ENCODE peak calls at places on chromosomes 1 and 21, in four cellular contexts. C is Panc1; U is CD8-positive, alpha-beta T cell; S is heart left ventricle. J is an unnamed sample.

GRCh38 chr1:85649591-85649990 is 58.6 kb downstream of the ZNHIT6 start:
- DNase-seq in C (no peak), U (no peak), S (no peak), J (no peak)

GRCh38 chr1:151106891-151107290 is 36.3 kb downstream of the GABPB2 start:
- DNase-seq in C (no peak), U (no peak), S (no peak), J (no peak)

GRCh38 chr1:226799634-226800281 is 60.7 kb upstream of the ITPKB start:
- DNase-seq in C (no peak), U (no peak), S (no peak), J (no peak)

GRCh38 chr1:23824711-23825075 is 536 bp downstream of the HMGCL start:
- DNase-seq in C (no peak), U (no peak), S (no peak), J (no peak)

GRCh38 chr1:47934243-47934805 is 62.9 kb downstream of the TRABD2B start:
- DNase-seq in C (no peak), U (no peak), S (peak; percentile 70), J (no peak)

GRCh38 chr1:207004931-207005830 is 27.4 kb downstream of the C1orf116 start:
- DNase-seq in C (peak; percentile 38), U (peak; percentile 39), S (peak; percentile 44), J (peak; percentile 73)

GRCh38 chr1:190001187-190001586 is 476.5 kb downstream of the BRINP3 start:
- DNase-seq in C (no peak), U (no peak), S (no peak), J (no peak)

GRCh38 chr1:195591917-195592672 is 1016.1 kb downstream of the KCNT2 start:
- DNase-seq in C (peak; percentile 22), U (no peak), S (no peak), J (no peak)

GRCh38 chr1:76465030-76465429 is 390.5 kb downstream of the ST6GALNAC3 start:
- DNase-seq in C (no peak), U (no peak), S (no peak), J (no peak)

GRCh38 chr1:198465201-198466144 is 75.0 kb downstream of the ATP6V1G3 start:
- DNase-seq in C (peak; percentile 35), U (no peak), S (no peak), J (peak; percentile 44)

GRCh38 chr1:8562881-8563865 is 245.3 kb downstream of the SLC45A1 start:
- DNase-seq in C (no peak), U (no peak), S (no peak), J (no peak)

GRCh38 chr1:54766726-54767125 is 2.4 kb upstream of the PARS2 start:
- DNase-seq in C (no peak), U (no peak), S (no peak), J (no peak)

GRCh38 chr1:222654849-222655248 is 37.0 kb downstream of the MIA3 start:
- DNase-seq in C (no peak), U (peak; percentile 71), S (no peak), J (peak; percentile 10)

GRCh38 chr21:33047231-33047630 is 21.5 kb downstream of the OLIG2 start:
- DNase-seq in C (no peak), U (no peak), S (peak; percentile 54), J (no peak)

GRCh38 chr1:246450485-246451251 is 56.4 kb downstream of the SMYD3 start:
- DNase-seq in C (peak; percentile 7), U (no peak), S (no peak), J (peak; percentile 18)

GRCh38 chr1:27003745-27004470 is 8.7 kb downstream of the TENT5B start:
- DNase-seq in C (no peak), U (no peak), S (no peak), J (no peak)

GRCh38 chr1:7333576-7333975 is 437.5 kb upstream of the VAMP3 start:
- DNase-seq in C (no peak), U (no peak), S (no peak), J (peak; percentile 26)

GRCh38 chr1:184212649-184213314 is 161.3 kb downstream of the TSEN15 start:
- DNase-seq in C (no peak), U (no peak), S (no peak), J (peak; percentile 57)

GRCh38 chr1:106222415-106222814 is 834.1 kb upstream of the PRMT6 start:
- DNase-seq in C (no peak), U (no peak), S (no peak), J (no peak)

GRCh38 chr1:25559031-25559430 is 15.6 kb downstream of the LDLRAP1 start:
- DNase-seq in C (no peak), U (no peak), S (no peak), J (no peak)

GRCh38 chr1:8396083-8396911 is 78.4 kb downstream of the SLC45A1 start:
- DNase-seq in C (no peak), U (no peak), S (no peak), J (peak; percentile 66)

GRCh38 chr1:220879090-220879508 is at the start of gene HLX:
- DNase-seq in C (peak; percentile 30), U (no peak), S (peak; percentile 95), J (peak; percentile 92)

GRCh38 chr1:192998536-192998935 is 60.6 kb downstream of the UCHL5 start:
- DNase-seq in C (no peak), U (no peak), S (no peak), J (no peak)

GRCh38 chr1:221667504-221667903 is 74.4 kb downstream of the DUSP10 start:
- DNase-seq in C (no peak), U (no peak), S (no peak), J (no peak)

GRCh38 chr1:60345621-60346020 is 272.1 kb upstream of the C1orf87 start:
- DNase-seq in C (no peak), U (no peak), S (no peak), J (no peak)

GRCh38 chr1:168599636-168600035 is 23.2 kb downstream of the XCL1 start:
- DNase-seq in C (no peak), U (no peak), S (no peak), J (no peak)

GRCh38 chr1:44646276-44646675 is 28.0 kb downstream of the TMEM53 start:
- DNase-seq in C (no peak), U (no peak), S (no peak), J (no peak)
- H3K4me1 ChIP-seq in C (no peaks in the 10 kb centered on the region), U (no peaks in the 10 kb centered on the region), S (no peaks in the 10 kb centered on the region), J (no peaks in the 10 kb centered on the region)

GRCh38 chr1:170669036-170669435 is 5.1 kb downstream of the PRRX1 start:
- DNase-seq in C (no peak), U (no peak), S (no peak), J (no peak)
- H3K4me3 ChIP-seq in C (no peak overlapping the region), U (no peak overlapping the region), S (no peak overlapping the region), J (no peak overlapping the region)

GRCh38 chr1:158014702-158015320 is 21.4 kb downstream of the KIRREL1 start:
- DNase-seq in C (no peak), U (no peak), S (no peak), J (no peak)

GRCh38 chr1:158016651-158017335 is 23.3 kb downstream of the KIRREL1 start:
- DNase-seq in C (no peak), U (no peak), S (no peak), J (no peak)

GRCh38 chr1:158020877-158021630 is 27.6 kb downstream of the KIRREL1 start:
- DNase-seq in C (no peak), U (no peak), S (no peak), J (no peak)

GRCh38 chr1:158019177-158019868 is 25.9 kb downstream of the KIRREL1 start:
- DNase-seq in C (peak; percentile 76), U (no peak), S (peak; percentile 56), J (peak; percentile 96)

GRCh38 chr1:158017800-158018595 is 24.6 kb downstream of the KIRREL1 start:
- DNase-seq in C (no peak), U (no peak), S (no peak), J (no peak)
- H3K4me1 ChIP-seq in C (peaks cover 95% of the 10 kb centered on the region), U (no peaks in the 10 kb centered on the region), S (peaks cover 59% of the 10 kb centered on the region), J (peaks cover 82% of the 10 kb centered on the region)

GRCh38 chr1:145993618-145994390 is 2.6 kb downstream of the TXNIP start:
- DNase-seq in C (no peak), U (no peak), S (no peak), J (no peak)
- H3K4me3 ChIP-seq in C (peak overlapping the region; percentile 61), U (peak overlapping the region; percentile 71), S (peak overlapping the region; percentile 94), J (no peak overlapping the region)

GRCh38 chr1:39569034-39569433 is 7.6 kb downstream of the PABPC4 start:
- DNase-seq in C (no peak), U (no peak), S (no peak), J (no peak)
- H3K4me1 ChIP-seq in C (peaks cover 16% of the 10 kb centered on the region), U (peaks cover 23% of the 10 kb centered on the region), S (peaks cover 9% of the 10 kb centered on the region), J (peaks cover 16% of the 10 kb centered on the region)

GRCh38 chr1:163205513-163205912 is 2.8 kb upstream of the RGS5 start:
- DNase-seq in C (no peak), U (no peak), S (no peak), J (no peak)

GRCh38 chr1:163203561-163203960 is 845 bp upstream of the RGS5 start:
- DNase-seq in C (no peak), U (no peak), S (no peak), J (no peak)

GRCh38 chr1:163197022-163197421 is 5.7 kb downstream of the RGS5 start:
- DNase-seq in C (no peak), U (no peak), S (no peak), J (no peak)

GRCh38 chr1:163202833-163203451 is at the start of gene RGS5:
- DNase-seq in C (no peak), U (no peak), S (no peak), J (peak; percentile 57)

GRCh38 chr1:163201906-163202305 is 810 bp downstream of the RGS5 start:
- DNase-seq in C (no peak), U (no peak), S (no peak), J (no peak)
- H3K4me3 ChIP-seq in C (peak overlapping the region; percentile 24), U (no peak overlapping the region), S (peak overlapping the region; percentile 47), J (no peak overlapping the region)

GRCh38 chr1:234607091-234608025 is 2.6 kb downstream of the IRF2BP2 start:
- DNase-seq in C (no peak), U (peak; percentile 23), S (peak; percentile 51), J (peak; percentile 74)

GRCh38 chr1:234606731-234607090 is 3.3 kb downstream of the IRF2BP2 start:
- DNase-seq in C (no peak), U (no peak), S (no peak), J (no peak)

GRCh38 chr1:234605493-234605982 is 4.4 kb downstream of the IRF2BP2 start:
- DNase-seq in C (no peak), U (no peak), S (no peak), J (no peak)

GRCh38 chr1:234604726-234605492 is 5.1 kb downstream of the IRF2BP2 start:
- DNase-seq in C (no peak), U (no peak), S (no peak), J (peak; percentile 58)

DNA sequence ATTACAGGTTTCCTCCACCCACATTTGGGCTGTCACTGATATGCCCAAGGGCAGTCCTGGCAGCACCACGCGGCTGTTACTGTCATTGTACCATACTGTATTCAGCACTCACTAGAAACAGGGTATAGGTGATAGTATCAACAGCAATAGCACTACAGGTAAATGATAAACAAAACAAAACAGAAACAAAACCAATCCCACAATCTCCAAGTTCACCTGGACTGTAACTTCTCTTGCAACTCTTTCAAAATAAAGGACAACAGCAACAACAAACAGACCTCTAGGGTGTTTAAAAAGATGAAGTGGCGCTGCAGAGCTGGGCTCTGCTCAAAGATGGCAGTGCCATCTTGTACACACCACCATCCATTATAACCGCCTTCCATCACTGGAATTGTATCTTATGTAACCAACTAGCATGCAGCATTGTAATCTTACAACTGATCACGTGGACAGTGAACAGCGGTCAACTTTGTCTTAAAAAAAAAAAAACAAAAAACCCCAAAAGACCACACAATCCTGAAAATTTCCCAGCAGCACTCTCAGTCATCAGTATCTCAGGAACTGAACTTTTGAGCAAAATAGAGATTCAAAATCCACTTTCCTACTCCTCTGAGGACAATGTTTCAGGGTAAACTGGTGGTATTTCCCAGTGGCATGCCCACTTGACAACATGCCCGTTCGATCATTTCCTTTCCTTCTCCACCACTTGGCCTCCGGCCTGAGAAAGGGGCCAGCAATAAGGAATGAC is 3.8 kb downstream of the IRF2BP2 start:
- DNase-seq in C (no peak), U (peak; percentile 54), S (no peak), J (peak; percentile 63)
- H3K4me1 ChIP-seq in C (peaks cover 27% of the 10 kb centered on the region), U (peaks cover 53% of the 10 kb centered on the region), S (peaks cover 15% of the 10 kb centered on the region), J (peaks cover 65% of the 10 kb centered on the region)